ENCODE peak calls at places on chromosomes 12 and 14, in four cellular contexts. Y is HepG2, X is K562, Z is H1. T is an unnamed sample.

GRCh38 chr14:79764288-79764687 is 447.0 kb downstream of the DIO2 start:
- DNase-seq in Y (peak), Z (no peak), X (no peak), T (no peak)

GRCh38 chr14:72523397-72524157 is 370.3 kb downstream of the DPF3 start:
- DNase-seq in Y (no peak), X (no peak), Z (no peak), T (no peak)

GRCh38 chr14:21993837-21994236 is 320.2 kb upstream of the OR4E1 start:
- DNase-seq in Z (no peak), X (no peak), Y (no peak), T (no peak)

GRCh38 chr12:65565601-65566560 is 258.4 kb upstream of the HMGA2 start:
- DNase-seq in X (peak), Y (no peak), Z (no peak), T (no peak)

GRCh38 chr12:54419088-54419887 is at the start of gene ITGA5:
- DNase-seq in X (peak), Z (no peak), Y (no peak), T (peak)

GRCh38 chr14:52863339-52863700 is 71.9 kb upstream of the GNPNAT1 start:
- DNase-seq in Y (no peak), Z (no peak), X (no peak), T (no peak)

GRCh38 chr14:21047378-21047781 is 5.2 kb downstream of the RNASE7 start:
- DNase-seq in X (no peak), Y (no peak), Z (no peak), T (no peak)

GRCh38 chr12:52279683-52280318 is 5.4 kb downstream of the KRT86 start:
- DNase-seq in Y (no peak), Z (no peak), X (no peak), T (no peak)

GRCh38 chr14:33475623-33476022 is 475.3 kb downstream of the EGLN3 start:
- DNase-seq in Y (peak), X (no peak), Z (peak), T (no peak)

GRCh38 chr12:2613674-2614073 is 181.1 kb upstream of the FKBP4 start:
- DNase-seq in Z (no peak), Y (no peak), X (no peak), T (peak)

GRCh38 chr12:105289114-105289904 is 41.2 kb upstream of the C12orf75 start:
- DNase-seq in X (no peak), Y (peak), Z (no peak), T (no peak)

DNA sequence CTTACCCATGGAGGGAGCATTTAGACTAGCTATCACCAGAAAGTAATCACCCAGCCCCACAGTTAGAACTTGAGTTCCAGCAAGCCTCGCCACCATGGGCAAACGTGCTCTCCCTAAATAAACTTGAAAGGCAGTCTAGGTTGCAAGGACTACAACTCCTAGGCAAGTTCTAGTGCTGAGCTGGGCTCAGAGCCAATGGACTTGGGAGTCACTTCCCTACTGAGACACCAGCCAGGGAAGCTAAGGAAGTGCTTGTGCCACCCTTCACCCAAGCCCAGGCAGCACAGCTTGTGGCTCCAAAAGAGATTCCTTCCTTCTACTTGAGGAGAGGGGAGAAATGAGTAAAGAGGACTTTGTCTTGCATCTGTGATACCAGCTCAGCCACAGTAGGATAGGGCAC is 57.9 kb downstream of the SLCO1A2 start:
- DNase-seq in Y (no peak), Z (no peak), X (no peak), T (no peak)
- H3K9ac ChIP-seq in Y (no peak), Z (no peak), X (no peak), T (no peak)

GRCh38 chr12:27999521-27999920 is 27.0 kb upstream of the PTHLH start:
- DNase-seq in Z (no peak), X (no peak), Y (no peak), T (no peak)
- TF ChIP-seq ATF3 in Z (no peak), X (no peak), Y (no peak), T (no peak)

GRCh38 chr14:83294941-83295340 is 1761.3 kb upstream of the SEL1L start:
- DNase-seq in Y (no peak), X (no peak), Z (no peak), T (no peak)
- H2AFZ ChIP-seq in Y (no peak), X (no peak), Z (no peak), T (no peak)

DNA sequence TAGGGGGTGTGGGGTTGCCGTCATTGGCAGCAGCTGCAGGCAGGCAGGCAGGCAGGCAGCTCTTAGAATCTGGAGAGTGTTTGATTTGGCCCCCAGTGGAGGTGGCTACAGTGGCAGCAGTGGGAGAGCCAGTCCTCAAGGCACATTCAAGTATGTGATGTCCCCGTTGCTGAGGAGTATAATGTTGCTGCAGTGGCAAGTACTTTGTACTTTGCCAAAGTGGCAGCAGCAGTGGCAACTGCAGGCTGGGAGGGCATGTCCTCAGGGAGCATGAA is 147.1 kb downstream of the PAPOLA start:
- DNase-seq in Y (no peak), X (no peak), Z (no peak), T (no peak)
- H3K9ac ChIP-seq in Y (no peak), X (no peak), Z (no peak), T (no peak)

GRCh38 chr12:96233941-96234461 is 39.8 kb downstream of the ELK3 start:
- DNase-seq in X (no peak), Z (no peak), Y (no peak), T (no peak)
- TF ChIP-seq ATF3 in X (no peak), Z (no peak), Y (no peak), T (no peak)

GRCh38 chr14:35506927-35507326 is 27.0 kb upstream of the INSM2 start:
- DNase-seq in X (no peak), Y (no peak), Z (no peak), T (no peak)
- H2AFZ ChIP-seq in X (no peak), Y (no peak), Z (no peak), T (no peak)

GRCh38 chr12:12560587-12561304 is 1.9 kb downstream of the DUSP16 start:
- DNase-seq in X (no peak), Y (peak), Z (no peak), T (no peak)

GRCh38 chr12:12557733-12558132 is 4.9 kb downstream of the DUSP16 start:
- DNase-seq in X (no peak), Y (no peak), Z (no peak), T (no peak)

GRCh38 chr12:12555656-12556055 is 7.0 kb downstream of the DUSP16 start:
- DNase-seq in Y (no peak), Z (no peak), X (no peak), T (no peak)

GRCh38 chr12:12559699-12560296 is 2.9 kb downstream of the DUSP16 start:
- DNase-seq in Z (no peak), Y (no peak), X (no peak), T (no peak)

GRCh38 chr12:12558291-12558690 is 4.4 kb downstream of the DUSP16 start:
- DNase-seq in X (no peak), Y (no peak), Z (no peak), T (no peak)
- H3K9ac ChIP-seq in X (no peak), Y (peak), Z (no peak), T (no peak)

GRCh38 chr12:113299619-113300237 is 35.2 kb downstream of the SLC8B1 start:
- DNase-seq in Y (peak), Z (peak), X (peak), T (peak)
- TF ChIP-seq ATF3 in Y (no peak), Z (no peak), X (no peak), T (no peak)

DNA sequence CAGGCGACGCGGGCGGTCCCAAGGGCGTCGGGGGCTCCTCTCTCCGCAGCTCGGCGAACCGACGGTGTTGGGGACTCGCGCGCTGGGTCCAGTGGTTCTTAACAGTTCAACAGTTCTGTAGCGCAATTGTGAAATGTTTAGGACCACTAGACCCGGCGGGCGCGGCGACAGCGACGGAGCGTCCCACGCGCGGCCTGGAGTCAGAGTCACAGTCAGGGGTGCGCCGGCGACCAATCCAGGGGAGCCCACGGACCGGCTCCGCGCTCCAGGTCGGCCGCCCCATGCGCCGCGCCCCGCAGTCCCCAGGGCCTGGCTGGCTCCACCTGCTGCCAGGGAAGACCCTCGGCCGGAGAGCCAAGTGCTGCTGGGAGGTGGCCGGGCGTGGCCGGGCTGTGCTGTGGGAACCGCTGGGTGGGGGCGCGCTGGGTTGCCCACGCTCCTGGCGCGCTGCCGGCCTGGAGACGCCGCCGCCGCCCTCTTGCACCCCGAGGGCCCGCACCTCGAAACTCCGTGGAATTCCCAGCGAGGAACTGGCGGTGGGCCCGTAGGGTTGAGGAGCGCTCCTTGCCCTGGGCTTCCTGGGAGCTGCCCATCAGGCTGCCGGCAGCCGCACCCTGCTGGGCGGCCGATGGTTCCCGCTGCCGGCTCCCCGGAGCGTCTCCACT is 20.9 kb upstream of the KIF26A start:
- DNase-seq in X (no peak), Y (no peak), Z (no peak), T (no peak)
- H2AFZ ChIP-seq in X (no peak), Y (no peak), Z (no peak), T (no peak)

DNA sequence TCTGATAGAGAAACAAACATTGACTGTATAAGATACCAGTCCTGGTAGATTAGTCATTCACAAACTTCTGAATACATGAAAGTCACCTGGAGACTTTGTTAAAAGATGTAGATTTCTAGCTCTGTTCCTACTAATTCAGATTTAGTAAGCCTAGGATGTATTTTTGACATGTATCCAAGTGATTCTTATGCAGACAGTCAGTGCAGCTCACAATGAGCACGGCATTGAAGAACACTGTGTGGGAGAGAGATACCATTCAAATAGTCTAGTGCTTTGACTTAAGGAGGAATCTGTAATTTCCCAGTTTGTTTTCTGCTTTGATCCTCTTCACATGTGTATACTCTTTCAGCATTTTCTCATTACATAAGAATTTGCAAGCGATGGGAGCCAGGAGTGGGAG is 68.7 kb upstream of the STXBP6 start:
- DNase-seq in X (no peak), Y (no peak), Z (no peak), T (no peak)
- H3K9ac ChIP-seq in X (no peak), Y (no peak), Z (no peak), T (no peak)

T was measured in HCT116.